ENCODE peak calls at places on chromosome 17, in eight cellular contexts. C is CD14-positive monocyte; M is GM10248; D is Caco-2; N is WTC11; H is ELF-1; T is HTR-8/SVneo; R is stimulated activated CD4-positive, alpha-beta T cell treated with anti-CD3 and anti-CD28 coated beads, Interleukin-15, amount 100 ng/mL, for 1 hour. A is an unnamed sample.

GRCh38 chr17:81930142-81931125 is 2.9 kb upstream of the MAFG start:
- DNase-seq in C (no peak), M (peak; percentile 42), D (no peak), N (no peak), H (no peak), T (no peak), R (no peak), A (no peak)

GRCh38 chr17:50079334-50080095 is 15.6 kb upstream of the PDK2 start:
- DNase-seq in C (no peak), M (no peak), D (no peak), N (peak; percentile 86), H (peak; percentile 80), T (no peak), R (no peak), A (no peak)

GRCh38 chr17:78748730-78749317 is 33.2 kb downstream of the CYTH1 start:
- DNase-seq in C (peak; percentile 93), M (no peak), D (no peak), N (no peak), H (no peak), T (no peak), R (peak; percentile 63), A (no peak)

GRCh38 chr17:61459968-61460718 is 7.9 kb downstream of the TBX4 start:
- DNase-seq in C (no peak), M (no peak), D (no peak), N (no peak), H (no peak), T (no peak), R (no peak), A (no peak)

GRCh38 chr17:38544839-38545209 is 60.9 kb downstream of the SRCIN1 start:
- DNase-seq in C (no peak), M (no peak), D (no peak), N (peak; percentile 43), H (no peak), T (no peak), R (no peak), A (no peak)

GRCh38 chr17:51238253-51238887 is 21.5 kb downstream of the MBTD1 start:
- DNase-seq in C (no peak), M (peak; percentile 56), D (no peak), N (no peak), H (no peak), T (no peak), R (no peak), A (no peak)

GRCh38 chr17:29407856-29408255 is 17.7 kb downstream of the TAOK1 start:
- DNase-seq in C (no peak), M (no peak), D (no peak), N (no peak), H (no peak), T (no peak), R (no peak), A (no peak)

GRCh38 chr17:75319818-75320691 is 30.8 kb upstream of the SLC25A19 start:
- DNase-seq in C (no peak), M (peak; percentile 75), D (no peak), N (no peak), H (no peak), T (no peak), R (no peak), A (no peak)

GRCh38 chr17:60887607-60888028 is 210.0 kb downstream of the BCAS3 start:
- DNase-seq in C (no peak), M (no peak), D (no peak), N (no peak), H (peak; percentile 23), T (no peak), R (no peak), A (no peak)

GRCh38 chr17:32287804-32288511 is 22.3 kb downstream of the RHBDL3 start:
- DNase-seq in C (no peak), M (no peak), D (no peak), N (no peak), H (no peak), T (no peak), R (no peak), A (no peak)

GRCh38 chr17:65638221-65638940 is 76.9 kb upstream of the AXIN2 start:
- DNase-seq in C (no peak), M (no peak), D (no peak), N (no peak), H (no peak), T (no peak), R (no peak), A (no peak)

GRCh38 chr17:78892520-78892919 is 10.5 kb downstream of the CEP295NL start:
- DNase-seq in C (no peak), M (no peak), D (no peak), N (no peak), H (no peak), T (no peak), R (no peak), A (no peak)

GRCh38 chr17:7591596-7591995 is 1.7 kb upstream of the SOX15 start:
- DNase-seq in C (no peak), M (no peak), D (no peak), N (no peak), H (no peak), T (no peak), R (no peak), A (no peak)

GRCh38 chr17:33493566-33493965 is 200.5 kb upstream of the ASIC2 start:
- DNase-seq in C (no peak), M (no peak), D (no peak), N (no peak), H (no peak), T (no peak), R (no peak), A (no peak)

GRCh38 chr17:42618442-42619150 is 9.1 kb downstream of the TUBG1 start:
- DNase-seq in C (no peak), M (peak; percentile 79), D (peak; percentile 79), N (peak; percentile 70), H (peak; percentile 81), T (peak; percentile 62), R (no peak), A (no peak)

GRCh38 chr17:17479209-17479608 is 2.4 kb downstream of the MED9 start:
- DNase-seq in C (no peak), M (no peak), D (no peak), N (no peak), H (no peak), T (no peak), R (no peak), A (no peak)

GRCh38 chr17:81834831-81835267 is at the start of gene PPP1R27:
- DNase-seq in C (no peak), M (no peak), D (no peak), N (no peak), H (no peak), T (no peak), R (no peak), A (no peak)

GRCh38 chr17:65054602-65055001 is 1.9 kb downstream of the GNA13 start:
- DNase-seq in C (no peak), M (no peak), D (no peak), N (no peak), H (no peak), T (no peak), R (no peak), A (no peak)

GRCh38 chr17:82400830-82401229 is 17.3 kb upstream of the HEXD start:
- DNase-seq in C (peak; percentile 63), M (peak; percentile 88), D (no peak), N (no peak), H (no peak), T (no peak), R (peak; percentile 10), A (no peak)

GRCh38 chr17:51629232-51629631 is 368.9 kb downstream of the UTP18 start:
- DNase-seq in C (no peak), M (no peak), D (no peak), N (no peak), H (no peak), T (no peak), R (no peak), A (no peak)

GRCh38 chr17:40542562-40543411 is 22.5 kb downstream of the CCR7 start:
- DNase-seq in C (peak; percentile 38), M (peak; percentile 71), D (peak; percentile 19), N (peak; percentile 7), H (no peak), T (peak; percentile 79), R (no peak), A (no peak)

GRCh38 chr17:6775871-6776405 is at the start of gene FBXO39:
- DNase-seq in C (no peak), M (peak; percentile 28), D (no peak), N (peak; percentile 68), H (peak; percentile 15), T (no peak), R (no peak), A (no peak)

GRCh38 chr17:9195961-9196668 is 174.8 kb downstream of the NTN1 start:
- DNase-seq in C (no peak), M (no peak), D (peak; percentile 58), N (peak; percentile 58), H (peak; percentile 93), T (no peak), R (no peak), A (no peak)

GRCh38 chr17:1793447-1793806 is 31.6 kb downstream of the SERPINF1 start:
- DNase-seq in C (no peak), M (no peak), D (no peak), N (no peak), H (peak; percentile 76), T (no peak), R (no peak), A (no peak)

GRCh38 chr17:40538019-40538935 is 27.0 kb downstream of the CCR7 start:
- DNase-seq in C (no peak), M (no peak), D (no peak), N (no peak), H (no peak), T (no peak), R (no peak), A (no peak)

GRCh38 chr17:53724726-53725125 is 98.0 kb upstream of the KIF2B start:
- DNase-seq in C (no peak), M (no peak), D (no peak), N (no peak), H (no peak), T (no peak), R (no peak), A (no peak)

GRCh38 chr17:69058165-69058564 is 2.6 kb downstream of the ABCA9 start:
- DNase-seq in C (no peak), M (no peak), D (no peak), N (no peak), H (no peak), T (no peak), R (no peak), A (no peak)

GRCh38 chr17:77801545-77802332 is 156.8 kb upstream of the TNRC6C start:
- DNase-seq in C (peak; percentile 1), M (no peak), D (no peak), N (no peak), H (no peak), T (no peak), R (no peak), A (no peak)

GRCh38 chr17:17381438-17382059 is 78.4 kb downstream of the NT5M start:
- DNase-seq in C (no peak), M (no peak), D (no peak), N (no peak), H (no peak), T (no peak), R (no peak), A (no peak)

GRCh38 chr17:45441536-45442310 is 9.1 kb upstream of the ARHGAP27 start:
- DNase-seq in C (no peak), M (no peak), D (peak; percentile 21), N (no peak), H (no peak), T (no peak), R (no peak), A (no peak)